ENCODE peak calls at places on chromosome 15, in nine cellular contexts. I is AML-193; M is pulmonary artery endothelial cell; E is activated CD8-positive, alpha-beta memory T cell treated with anti-CD3 and anti-CD28 coated beads for 48 hours; W is NCI-H460; G is CD8-positive, alpha-beta memory T cell; J is caudate nucleus; A is GM10248; R is activated naive CD4-positive, alpha-beta T cell. O is an unnamed sample.

GRCh38 chr15:38857814-38858213 is 293.2 kb upstream of the RASGRP1 start:
- DNase-seq in I (no peak), M (no peak), E (no peak), W (no peak), G (no peak), J (no peak), A (no peak), R (no peak), O (no peak)

GRCh38 chr15:43975326-43975725 is 148.5 kb downstream of the WDR76 start:
- DNase-seq in I (no peak), M (no peak), E (no peak), W (no peak), G (no peak), J (no peak), A (no peak), R (no peak), O (no peak)

GRCh38 chr15:40150163-40150925 is 10.5 kb upstream of the BUB1B start:
- DNase-seq in I (peak), M (peak), E (no peak), W (no peak), G (no peak), J (no peak), A (no peak), R (no peak), O (no peak)

GRCh38 chr15:50778089-50778488 is 12.6 kb upstream of the SPPL2A start:
- DNase-seq in I (no peak), M (no peak), E (no peak), W (no peak), G (no peak), J (no peak), A (no peak), R (no peak), O (no peak)

GRCh38 chr15:80838666-80839065 is 59.5 kb downstream of the CEMIP start:
- DNase-seq in I (no peak), M (no peak), E (no peak), W (no peak), G (no peak), J (no peak), A (no peak), R (no peak), O (no peak)

GRCh38 chr15:100919481-100920405 is 586 bp downstream of the LRRK1 start:
- DNase-seq in I (no peak), M (no peak), E (no peak), W (no peak), G (no peak), J (no peak), A (no peak), R (no peak), O (no peak)

GRCh38 chr15:48285329-48286214 is 45.7 kb upstream of the DUT start:
- DNase-seq in I (peak), M (peak), E (no peak), W (peak), G (no peak), J (peak), A (peak), R (no peak), O (peak)

GRCh38 chr15:70507772-70508351 is 255.5 kb downstream of the UACA start:
- DNase-seq in I (no peak), M (no peak), E (no peak), W (peak), G (no peak), J (no peak), A (peak), R (no peak), O (no peak)

GRCh38 chr15:96351801-96352593 is 21.5 kb downstream of the NR2F2 start:
- DNase-seq in I (no peak), M (no peak), E (no peak), W (no peak), G (no peak), J (no peak), A (no peak), R (no peak), O (no peak)

GRCh38 chr15:52114256-52114655 is 1.7 kb upstream of the BCL2L10 start:
- DNase-seq in I (no peak), M (no peak), E (no peak), W (no peak), G (no peak), J (no peak), A (no peak), R (no peak), O (no peak)

GRCh38 chr15:43550527-43551363 is 33.3 kb downstream of the MAP1A start:
- DNase-seq in I (no peak), M (no peak), E (no peak), W (no peak), G (no peak), J (no peak), A (no peak), R (no peak), O (no peak)

GRCh38 chr15:51286816-51287215 is 51.6 kb downstream of the CYP19A1 start:
- DNase-seq in I (peak), M (no peak), E (no peak), W (no peak), G (no peak), J (no peak), A (peak), R (no peak), O (no peak)

GRCh38 chr15:77032052-77032646 is 37.2 kb downstream of the PSTPIP1 start:
- DNase-seq in I (no peak), M (no peak), E (no peak), W (no peak), G (peak), J (no peak), A (no peak), R (no peak), O (no peak)

GRCh38 chr15:74422723-74423442 is 10.9 kb downstream of the SEMA7A start:
- DNase-seq in I (no peak), M (no peak), E (no peak), W (no peak), G (no peak), J (peak), A (no peak), R (no peak), O (no peak)

GRCh38 chr15:78007211-78007956 is 70.1 kb downstream of the TBC1D2B start:
- DNase-seq in I (no peak), M (no peak), E (no peak), W (no peak), G (no peak), J (no peak), A (no peak), R (no peak), O (no peak)

GRCh38 chr15:101615986-101616848 is 36.0 kb downstream of the TM2D3 start:
- DNase-seq in I (no peak), M (no peak), E (no peak), W (peak), G (no peak), J (no peak), A (no peak), R (no peak), O (no peak)

GRCh38 chr15:71109130-71109529 is 6.1 kb upstream of the THSD4 start:
- DNase-seq in I (no peak), M (no peak), E (no peak), W (no peak), G (no peak), J (no peak), A (no peak), R (no peak), O (no peak)